ENCODE peak calls at places on chromosomes 13 and 19, in ten cellular contexts. P is uterus, S is heart left ventricle, B is endothelial cell of umbilical vein, C is HepG2, Q is Peyer's patch, E is tibial nerve, R is ovary, I is upper lobe of left lung, M is IMR-90. H is an unnamed sample.

GRCh38 chr13:29105779-29106178 is 285.6 kb downstream of the MTUS2 start:
- DNase-seq in P (no peak), S (no peak), B (no peak), C (no peak), Q (no peak), E (no peak), R (no peak), I (no peak), M (no peak), H (no peak)

GRCh38 chr19:13795595-13796300 is 505 bp downstream of the ZSWIM4 start:
- DNase-seq in P (no peak), S (peak), B (peak), C (no peak), Q (no peak), E (no peak), R (peak), I (peak), M (peak), H (no peak)

GRCh38 chr13:36088001-36088400 is 43.2 kb downstream of the DCLK1 start:
- DNase-seq in P (no peak), S (no peak), B (no peak), C (no peak), Q (no peak), E (no peak), R (no peak), I (no peak), M (no peak), H (no peak)

GRCh38 chr13:98738213-98738612 is 14.3 kb downstream of the SLC15A1 start:
- DNase-seq in P (no peak), S (no peak), B (no peak), C (no peak), Q (no peak), E (no peak), R (no peak), I (no peak), M (no peak), H (no peak)

GRCh38 chr19:55014714-55015113 is 23.4 kb downstream of the GP6 start:
- DNase-seq in P (peak), S (peak), B (peak), C (no peak), Q (no peak), E (no peak), R (no peak), I (no peak), M (no peak), H (peak)

GRCh38 chr13:42821437-42821836 is 40.1 kb downstream of the FAM216B start:
- DNase-seq in P (no peak), S (no peak), B (peak), C (no peak), Q (no peak), E (no peak), R (no peak), I (no peak), M (peak), H (no peak)

GRCh38 chr13:91375119-91375729 is 23.2 kb upstream of the GPC5 start:
- DNase-seq in P (no peak), S (no peak), B (no peak), C (no peak), Q (no peak), E (no peak), R (no peak), I (no peak), M (peak), H (no peak)

GRCh38 chr13:33016414-33017409 is at the start of gene KL:
- DNase-seq in P (no peak), S (peak), B (no peak), C (no peak), Q (peak), E (no peak), R (no peak), I (peak), M (no peak), H (peak)

GRCh38 chr19:40921005-40921897 is 39.2 kb upstream of the CYP2A7 start:
- DNase-seq in P (peak), S (no peak), B (peak), C (peak), Q (peak), E (no peak), R (peak), I (peak), M (no peak), H (no peak)

GRCh38 chr13:99351772-99352171 is 44.6 kb upstream of the GPR183 start:
- DNase-seq in P (no peak), S (no peak), B (no peak), C (no peak), Q (no peak), E (no peak), R (no peak), I (no peak), M (no peak), H (no peak)

GRCh38 chr13:34416833-34417425 is 525.1 kb upstream of the NBEA start:
- DNase-seq in P (peak), S (peak), B (no peak), C (no peak), Q (no peak), E (peak), R (peak), I (no peak), M (peak), H (no peak)

GRCh38 chr19:46629546-46630025 is 4.7 kb upstream of the PTGIR start:
- DNase-seq in P (no peak), S (no peak), B (peak), C (no peak), Q (no peak), E (no peak), R (no peak), I (no peak), M (no peak), H (peak)

GRCh38 chr19:17797397-17798201 is 2.7 kb downstream of the B3GNT3 start:
- DNase-seq in P (no peak), S (no peak), B (no peak), C (peak), Q (peak), E (no peak), R (no peak), I (no peak), M (no peak), H (no peak)

GRCh38 chr19:34360354-34360909 is 4.6 kb upstream of the GPI start:
- DNase-seq in P (no peak), S (no peak), B (no peak), C (no peak), Q (no peak), E (no peak), R (no peak), I (no peak), M (no peak), H (no peak)

GRCh38 chr19:5661483-5661882 is 18.8 kb downstream of the MICOS13 start:
- DNase-seq in P (no peak), S (no peak), B (no peak), C (no peak), Q (no peak), E (no peak), R (no peak), I (no peak), M (no peak), H (peak)

GRCh38 chr19:41219924-41220567 is 1.0 kb downstream of the AXL start:
- DNase-seq in P (peak), S (peak), B (no peak), C (no peak), Q (no peak), E (no peak), R (peak), I (no peak), M (peak), H (no peak)

GRCh38 chr19:1250374-1251232 is 2.2 kb downstream of the MIDN start:
- DNase-seq in P (peak), S (peak), B (peak), C (peak), Q (peak), E (no peak), R (peak), I (no peak), M (peak), H (peak)

GRCh38 chr13:91270031-91270430 is 77.5 kb upstream of the MIR17HG start:
- DNase-seq in P (no peak), S (no peak), B (peak), C (no peak), Q (no peak), E (no peak), R (no peak), I (no peak), M (no peak), H (no peak)

GRCh38 chr13:23715762-23716235 is 145.6 kb downstream of the TNFRSF19 start:
- DNase-seq in P (no peak), S (no peak), B (no peak), C (peak), Q (no peak), E (no peak), R (no peak), I (no peak), M (no peak), H (no peak)

GRCh38 chr13:31199849-31200635 is at the start of gene B3GLCT:
- DNase-seq in P (peak), S (peak), B (peak), C (peak), Q (peak), E (peak), R (peak), I (peak), M (peak), H (peak)

GRCh38 chr19:31531326-31531725 is 182.1 kb upstream of the TSHZ3 start:
- DNase-seq in P (no peak), S (no peak), B (no peak), C (no peak), Q (no peak), E (no peak), R (no peak), I (no peak), M (no peak), H (no peak)

GRCh38 chr13:36163809-36164308 is 32.7 kb upstream of the DCLK1 start:
- DNase-seq in P (peak), S (peak), B (no peak), C (no peak), Q (no peak), E (peak), R (peak), I (peak), M (peak), H (no peak)

GRCh38 chr19:1510442-1510806 is 2.4 kb downstream of the ADAMTSL5 start:
- DNase-seq in P (no peak), S (no peak), B (no peak), C (no peak), Q (no peak), E (no peak), R (no peak), I (no peak), M (no peak), H (no peak)

GRCh38 chr13:42140494-42140893 is 92.0 kb downstream of the DGKH start:
- DNase-seq in P (no peak), S (no peak), B (no peak), C (no peak), Q (no peak), E (no peak), R (no peak), I (no peak), M (no peak), H (no peak)

GRCh38 chr13:41306271-41307150 is 4.6 kb upstream of the NAA16 start:
- DNase-seq in P (no peak), S (no peak), B (peak), C (no peak), Q (no peak), E (no peak), R (no peak), I (no peak), M (peak), H (no peak)

GRCh38 chr13:65744761-65745160 is 1485.4 kb downstream of the PCDH9 start:
- DNase-seq in P (no peak), S (no peak), B (no peak), C (no peak), Q (no peak), E (no peak), R (no peak), I (no peak), M (peak), H (no peak)

GRCh38 chr19:11091343-11092153 is 2.3 kb downstream of the LDLR start:
- DNase-seq in P (peak), S (peak), B (peak), C (peak), Q (peak), E (no peak), R (no peak), I (peak), M (peak), H (no peak)

GRCh38 chr13:78595458-78595818 is 7.9 kb downstream of the POU4F1 start:
- DNase-seq in P (no peak), S (no peak), B (no peak), C (no peak), Q (no peak), E (no peak), R (no peak), I (no peak), M (no peak), H (no peak)

GRCh38 chr13:36819811-36820140 is 754 bp downstream of the RFXAP start:
- DNase-seq in P (no peak), S (no peak), B (no peak), C (no peak), Q (no peak), E (no peak), R (no peak), I (peak), M (peak), H (no peak)

GRCh38 chr13:87999791-88000190 is 328.6 kb downstream of the SLITRK5 start:
- DNase-seq in P (no peak), S (no peak), B (no peak), C (no peak), Q (no peak), E (no peak), R (no peak), I (no peak), M (no peak), H (no peak)

GRCh38 chr13:18952225-18953016 is 229.2 kb downstream of the TUBA3C start:
- DNase-seq in P (no peak), S (no peak), B (no peak), C (no peak), Q (no peak), E (no peak), R (no peak), I (no peak), M (no peak), H (peak)

GRCh38 chr19:4173479-4174211 is 8.7 kb downstream of the SIRT6 start:
- DNase-seq in P (no peak), S (no peak), B (no peak), C (no peak), Q (no peak), E (no peak), R (no peak), I (no peak), M (no peak), H (no peak)
- H3K4me3 ChIP-seq in P (no peak), S (no peak), B (no peak), C (no peak), Q (no peak), E (no peak), R (no peak), I (no peak), M (no peak), H (no peak)

GRCh38 chr19:9323919-9324583 is at the start of gene ZNF559:
- DNase-seq in P (peak), S (peak), B (peak), C (peak), Q (peak), E (peak), R (peak), I (peak), M (peak), H (peak)
- TF ChIP-seq POLR2A in P (peak), S (no peak), B (peak), C (no peak), Q (no peak), E (peak), R (no peak), I (no peak), M (peak), H (no peak)

GRCh38 chr13:110617326-110618072 is 2.2 kb downstream of the NAXD start:
- DNase-seq in P (peak), S (no peak), B (peak), C (peak), Q (no peak), E (peak), R (peak), I (peak), M (peak), H (no peak)

GRCh38 chr13:110615005-110615321 is 382 bp upstream of the NAXD start:
- DNase-seq in P (no peak), S (no peak), B (no peak), C (no peak), Q (no peak), E (no peak), R (peak), I (no peak), M (no peak), H (no peak)

GRCh38 chr13:110615322-110616102 is at the start of gene NAXD:
- DNase-seq in P (peak), S (peak), B (peak), C (peak), Q (peak), E (peak), R (peak), I (peak), M (peak), H (peak)

GRCh38 chr13:110618167-110618566 is 2.8 kb downstream of the NAXD start:
- DNase-seq in P (no peak), S (no peak), B (no peak), C (no peak), Q (no peak), E (no peak), R (no peak), I (no peak), M (no peak), H (no peak)

DNA sequence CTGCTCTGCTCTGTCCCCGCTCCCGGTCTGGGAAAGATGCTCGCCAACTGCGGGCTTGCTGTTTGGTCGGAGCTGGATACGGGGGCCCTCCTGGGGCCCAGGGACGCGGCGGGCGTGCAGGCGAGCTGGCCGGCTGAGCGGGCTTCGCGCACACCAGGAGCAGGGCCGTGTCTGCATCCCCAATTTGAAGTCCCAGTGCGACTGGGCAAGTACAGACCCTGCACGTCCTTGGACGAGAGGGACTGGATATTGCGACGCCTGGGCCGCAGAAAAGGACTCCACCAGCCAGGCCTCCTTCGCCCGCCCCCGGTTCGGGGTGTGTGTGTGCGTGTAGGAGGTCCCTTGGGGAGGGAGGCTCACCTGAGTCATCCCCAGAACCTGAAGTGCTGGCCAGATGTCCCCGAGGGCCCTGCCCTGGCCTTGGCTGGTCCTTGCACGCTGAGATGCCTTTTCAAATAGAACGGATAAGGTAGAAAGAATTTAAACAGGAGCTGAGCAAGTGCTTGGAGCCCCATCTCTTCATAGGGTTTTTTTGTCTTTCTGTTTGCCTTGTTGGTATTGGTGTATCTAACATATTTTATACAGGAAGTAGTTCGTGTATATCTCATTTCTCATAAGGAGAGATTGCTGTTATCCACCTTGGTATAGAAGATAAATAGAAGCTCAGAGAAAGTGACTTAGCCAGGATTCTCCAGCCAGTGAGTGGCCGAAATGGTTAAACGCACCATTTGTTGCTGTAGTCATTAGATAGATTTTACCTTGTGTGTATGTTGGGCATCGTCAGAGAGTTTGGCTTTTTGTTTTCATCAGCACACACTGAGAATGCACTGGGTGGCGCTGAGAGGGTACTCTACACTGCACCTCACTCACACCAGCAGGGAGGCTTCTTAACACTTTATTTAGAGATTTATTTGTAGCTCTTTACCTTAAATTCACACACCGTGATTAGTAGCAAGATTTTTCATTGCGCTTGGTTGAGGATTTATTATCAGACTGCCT is 1.1 kb downstream of the NAXD start:
- DNase-seq in P (no peak), S (no peak), B (peak), C (peak), Q (peak), E (no peak), R (no peak), I (peak), M (peak), H (peak)
- TF ChIP-seq CTCF in P (no peak), S (no peak), B (no peak), C (peak), Q (no peak), E (no peak), R (peak), I (no peak), M (no peak), H (no peak)

DNA sequence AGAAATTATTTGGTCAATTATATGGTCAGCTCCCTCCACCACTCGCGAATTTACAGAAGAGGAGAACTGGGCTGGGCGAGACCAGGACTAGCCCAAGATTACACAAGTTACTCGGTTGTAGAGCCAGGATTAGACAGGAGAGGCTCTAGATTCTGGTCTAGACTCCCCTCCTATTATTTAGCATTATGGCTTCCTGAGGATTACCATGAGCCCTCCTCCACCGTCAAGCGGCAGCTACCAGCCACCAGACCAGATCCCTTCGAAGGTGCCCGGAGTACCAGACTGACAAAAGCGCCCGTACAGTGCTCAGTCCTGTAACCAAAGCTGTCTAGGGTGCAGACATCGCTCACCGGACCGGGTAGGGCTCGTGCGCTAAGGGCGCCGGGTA is 497 bp upstream of the MLNR start:
- DNase-seq in P (no peak), S (no peak), B (peak), C (peak), Q (no peak), E (no peak), R (no peak), I (no peak), M (no peak), H (no peak)
- H3K4me3 ChIP-seq in P (peak), S (peak), B (no peak), C (peak), Q (peak), E (peak), R (peak), I (peak), M (peak), H (peak)